ENCODE peak calls at places on chromosomes 13 and 19, in seven cellular contexts. One of them, this sample, is unnamed.

GRCh38 chr19:8569066-8569761 is 8.0 kb downstream of the MYO1F start:
- DNase-seq in activated CD8-positive, alpha-beta T cell treated with anti-CD3 and anti-CD28 coated beads for 36 hours: peak; percentile 88
- DNase-seq in Calu3: peak; percentile 29
- DNase-seq in AG10803: peak; percentile 97
- DNase-seq in astrocyte of the spinal cord: peak; percentile 96
- DNase-seq in endothelial cell: no peak
- DNase-seq in AG04450: peak; percentile 90
- DNase-seq in this sample: no peak

GRCh38 chr19:30314056-30314804 is 58.0 kb upstream of the ZNF536 start:
- DNase-seq in activated CD8-positive, alpha-beta T cell treated with anti-CD3 and anti-CD28 coated beads for 36 hours: no peak
- DNase-seq in Calu3: no peak
- DNase-seq in AG10803: no peak
- DNase-seq in astrocyte of the spinal cord: no peak
- DNase-seq in endothelial cell: no peak
- DNase-seq in AG04450: no peak
- DNase-seq in this sample: no peak

GRCh38 chr13:50529154-50529882 is 314.2 kb downstream of the DLEU7 start:
- DNase-seq in activated CD8-positive, alpha-beta T cell treated with anti-CD3 and anti-CD28 coated beads for 36 hours: peak; percentile 40
- DNase-seq in Calu3: peak; percentile 34
- DNase-seq in AG10803: peak; percentile 84
- DNase-seq in astrocyte of the spinal cord: peak; percentile 94
- DNase-seq in endothelial cell: no peak
- DNase-seq in AG04450: peak; percentile 72
- DNase-seq in this sample: no peak

GRCh38 chr19:48629599-48630288 is 7.4 kb downstream of the DBP start:
- DNase-seq in activated CD8-positive, alpha-beta T cell treated with anti-CD3 and anti-CD28 coated beads for 36 hours: peak; percentile 46
- DNase-seq in Calu3: no peak
- DNase-seq in AG10803: no peak
- DNase-seq in astrocyte of the spinal cord: no peak
- DNase-seq in endothelial cell: peak; percentile 68
- DNase-seq in AG04450: no peak
- DNase-seq in this sample: peak; percentile 75

GRCh38 chr13:113749507-113749906 is 9.5 kb upstream of the TMEM255B start:
- DNase-seq in activated CD8-positive, alpha-beta T cell treated with anti-CD3 and anti-CD28 coated beads for 36 hours: no peak
- DNase-seq in Calu3: no peak
- DNase-seq in AG10803: no peak
- DNase-seq in astrocyte of the spinal cord: no peak
- DNase-seq in endothelial cell: no peak
- DNase-seq in AG04450: no peak
- DNase-seq in this sample: no peak

GRCh38 chr19:49559928-49560327 is 20.4 kb downstream of the NOSIP start:
- DNase-seq in activated CD8-positive, alpha-beta T cell treated with anti-CD3 and anti-CD28 coated beads for 36 hours: peak; percentile 62
- DNase-seq in Calu3: no peak
- DNase-seq in AG10803: no peak
- DNase-seq in astrocyte of the spinal cord: no peak
- DNase-seq in endothelial cell: no peak
- DNase-seq in AG04450: no peak
- DNase-seq in this sample: no peak

GRCh38 chr13:79547821-79548220 is 66.9 kb downstream of the NDFIP2 start:
- DNase-seq in activated CD8-positive, alpha-beta T cell treated with anti-CD3 and anti-CD28 coated beads for 36 hours: no peak
- DNase-seq in Calu3: no peak
- DNase-seq in AG10803: no peak
- DNase-seq in astrocyte of the spinal cord: no peak
- DNase-seq in endothelial cell: no peak
- DNase-seq in AG04450: no peak
- DNase-seq in this sample: no peak

GRCh38 chr19:10510301-10510802 is 6.9 kb downstream of the S1PR5 start:
- DNase-seq in activated CD8-positive, alpha-beta T cell treated with anti-CD3 and anti-CD28 coated beads for 36 hours: peak; percentile 77
- DNase-seq in Calu3: peak; percentile 27
- DNase-seq in AG10803: no peak
- DNase-seq in astrocyte of the spinal cord: no peak
- DNase-seq in endothelial cell: peak; percentile 56
- DNase-seq in AG04450: no peak
- DNase-seq in this sample: peak; percentile 81

GRCh38 chr19:15280915-15281683 is 48.9 kb upstream of the EPHX3 start:
- DNase-seq in activated CD8-positive, alpha-beta T cell treated with anti-CD3 and anti-CD28 coated beads for 36 hours: no peak
- DNase-seq in Calu3: peak; percentile 32
- DNase-seq in AG10803: peak; percentile 90
- DNase-seq in astrocyte of the spinal cord: peak; percentile 86
- DNase-seq in endothelial cell: no peak
- DNase-seq in AG04450: peak; percentile 72
- DNase-seq in this sample: no peak
- TF ChIP-seq CTCF in activated CD8-positive, alpha-beta T cell treated with anti-CD3 and anti-CD28 coated beads for 36 hours: no peak
- TF ChIP-seq CTCF in Calu3: no peak
- TF ChIP-seq CTCF in AG10803: peak; percentile 16
- TF ChIP-seq CTCF in astrocyte of the spinal cord: peak; percentile 43
- TF ChIP-seq CTCF in endothelial cell: no peak
- TF ChIP-seq CTCF in AG04450: peak; percentile 37
- TF ChIP-seq CTCF in this sample: no peak

GRCh38 chr13:32415019-32415418 is 12.9 kb downstream of the N4BP2L1 start:
- DNase-seq in activated CD8-positive, alpha-beta T cell treated with anti-CD3 and anti-CD28 coated beads for 36 hours: peak; percentile 49
- DNase-seq in Calu3: peak; percentile 10
- DNase-seq in AG10803: no peak
- DNase-seq in astrocyte of the spinal cord: no peak
- DNase-seq in endothelial cell: peak; percentile 37
- DNase-seq in AG04450: no peak
- DNase-seq in this sample: no peak
- TF ChIP-seq CTCF in activated CD8-positive, alpha-beta T cell treated with anti-CD3 and anti-CD28 coated beads for 36 hours: peak; percentile 26
- TF ChIP-seq CTCF in Calu3: peak; percentile 33
- TF ChIP-seq CTCF in AG10803: peak; percentile 51
- TF ChIP-seq CTCF in astrocyte of the spinal cord: peak; percentile 68
- TF ChIP-seq CTCF in endothelial cell: peak; percentile 56
- TF ChIP-seq CTCF in AG04450: peak; percentile 61
- TF ChIP-seq CTCF in this sample: peak; percentile 50

DNA sequence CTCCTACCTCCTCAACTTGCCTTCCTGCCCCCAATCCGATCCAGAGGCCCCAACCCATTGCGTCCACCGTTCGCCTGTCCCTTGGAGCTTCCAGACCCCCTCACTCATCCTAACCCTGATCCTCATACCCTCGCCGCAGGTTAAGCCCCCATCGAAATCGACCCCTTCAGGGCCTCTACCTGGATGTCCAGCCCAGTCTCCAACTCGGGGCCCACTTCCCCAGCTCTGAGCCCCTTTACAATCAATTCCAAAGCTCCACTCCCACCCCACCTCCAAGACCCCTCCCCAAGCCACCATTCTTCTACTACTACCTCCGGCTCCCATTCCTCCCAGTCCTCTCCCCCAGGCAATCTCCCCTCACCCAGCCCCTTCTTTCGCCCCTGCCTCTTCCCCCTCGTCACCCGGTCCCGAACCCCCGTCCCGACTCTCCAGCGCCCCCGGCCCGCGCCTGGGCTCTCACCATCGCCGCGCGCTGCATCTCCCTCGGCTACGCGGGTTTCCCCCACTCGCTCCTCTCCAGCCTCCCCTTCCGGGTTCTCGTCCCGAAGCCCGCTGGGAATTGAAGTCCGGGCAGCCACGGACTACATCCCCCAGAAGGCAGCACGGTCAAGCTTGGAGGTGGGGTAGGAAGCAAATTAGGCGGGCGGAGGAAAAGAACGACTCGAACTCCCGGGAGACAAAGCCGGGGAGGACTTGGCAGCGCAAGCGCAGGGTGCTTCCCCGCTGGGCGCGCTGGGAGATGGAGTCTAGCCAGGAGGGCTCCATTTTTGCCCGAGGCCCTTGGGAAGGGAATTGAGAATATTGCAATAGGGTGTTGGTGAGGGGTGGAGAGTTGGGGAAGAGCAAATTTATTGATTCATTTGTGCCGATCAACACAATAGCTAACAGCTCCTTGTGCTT is at the start of gene FBXO46:
- DNase-seq in activated CD8-positive, alpha-beta T cell treated with anti-CD3 and anti-CD28 coated beads for 36 hours: peak; percentile 98
- DNase-seq in Calu3: peak; percentile 97
- DNase-seq in AG10803: peak; percentile 98
- DNase-seq in astrocyte of the spinal cord: peak; percentile 98
- DNase-seq in endothelial cell: peak; percentile 93
- DNase-seq in AG04450: peak; percentile 95
- DNase-seq in this sample: peak; percentile 93
- TF ChIP-seq CTCF in activated CD8-positive, alpha-beta T cell treated with anti-CD3 and anti-CD28 coated beads for 36 hours: no peak
- TF ChIP-seq CTCF in Calu3: no peak
- TF ChIP-seq CTCF in AG10803: peak; percentile 8
- TF ChIP-seq CTCF in astrocyte of the spinal cord: peak; percentile 39
- TF ChIP-seq CTCF in endothelial cell: no peak
- TF ChIP-seq CTCF in AG04450: peak; percentile 25
- TF ChIP-seq CTCF in this sample: no peak

GRCh38 chr19:3124630-3125029 is 11.2 kb upstream of the GNA15 start:
- DNase-seq in activated CD8-positive, alpha-beta T cell treated with anti-CD3 and anti-CD28 coated beads for 36 hours: no peak
- DNase-seq in Calu3: no peak
- DNase-seq in AG10803: no peak
- DNase-seq in astrocyte of the spinal cord: no peak
- DNase-seq in endothelial cell: no peak
- DNase-seq in AG04450: no peak
- DNase-seq in this sample: no peak
- TF ChIP-seq CTCF in activated CD8-positive, alpha-beta T cell treated with anti-CD3 and anti-CD28 coated beads for 36 hours: no peak
- TF ChIP-seq CTCF in Calu3: no peak
- TF ChIP-seq CTCF in AG10803: no peak
- TF ChIP-seq CTCF in astrocyte of the spinal cord: no peak
- TF ChIP-seq CTCF in endothelial cell: no peak
- TF ChIP-seq CTCF in AG04450: no peak
- TF ChIP-seq CTCF in this sample: no peak

DNA sequence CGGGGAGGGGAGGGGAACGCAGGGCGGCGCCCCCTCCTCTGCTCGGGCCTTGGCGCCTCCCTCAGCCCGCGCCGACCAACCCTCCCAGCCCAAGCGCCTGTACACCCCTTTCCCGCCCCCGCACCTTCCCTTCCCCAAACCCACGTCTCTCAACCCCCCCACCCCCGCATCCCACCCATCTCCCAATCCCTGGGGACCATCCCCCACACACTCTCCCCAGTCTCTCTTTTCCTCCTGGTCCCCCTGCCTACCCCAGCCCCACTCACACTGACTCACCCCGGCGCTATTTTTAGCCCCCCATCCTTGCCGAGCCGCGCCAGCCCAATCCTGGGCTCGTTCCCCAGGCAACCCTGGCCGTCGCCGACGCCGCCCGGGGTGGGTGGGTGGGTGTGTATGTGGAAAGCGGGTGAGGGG is 11.7 kb downstream of the CIC start:
- DNase-seq in activated CD8-positive, alpha-beta T cell treated with anti-CD3 and anti-CD28 coated beads for 36 hours: peak; percentile 54
- DNase-seq in Calu3: no peak
- DNase-seq in AG10803: peak; percentile 21
- DNase-seq in astrocyte of the spinal cord: peak; percentile 70
- DNase-seq in endothelial cell: no peak
- DNase-seq in AG04450: no peak
- DNase-seq in this sample: no peak
- TF ChIP-seq CTCF in activated CD8-positive, alpha-beta T cell treated with anti-CD3 and anti-CD28 coated beads for 36 hours: no peak
- TF ChIP-seq CTCF in Calu3: no peak
- TF ChIP-seq CTCF in AG10803: no peak
- TF ChIP-seq CTCF in astrocyte of the spinal cord: no peak
- TF ChIP-seq CTCF in endothelial cell: no peak
- TF ChIP-seq CTCF in AG04450: no peak
- TF ChIP-seq CTCF in this sample: no peak

GRCh38 chr19:20964798-20965197 is 41.7 kb downstream of the ZNF85 start:
- DNase-seq in activated CD8-positive, alpha-beta T cell treated with anti-CD3 and anti-CD28 coated beads for 36 hours: peak; percentile 29
- DNase-seq in Calu3: no peak
- DNase-seq in AG10803: no peak
- DNase-seq in astrocyte of the spinal cord: no peak
- DNase-seq in endothelial cell: no peak
- DNase-seq in AG04450: no peak
- DNase-seq in this sample: no peak
- TF ChIP-seq CTCF in activated CD8-positive, alpha-beta T cell treated with anti-CD3 and anti-CD28 coated beads for 36 hours: no peak
- TF ChIP-seq CTCF in Calu3: no peak
- TF ChIP-seq CTCF in AG10803: no peak
- TF ChIP-seq CTCF in astrocyte of the spinal cord: no peak
- TF ChIP-seq CTCF in endothelial cell: no peak
- TF ChIP-seq CTCF in AG04450: no peak
- TF ChIP-seq CTCF in this sample: no peak

GRCh38 chr19:860481-861098 is 1.1 kb downstream of the CFD start:
- DNase-seq in activated CD8-positive, alpha-beta T cell treated with anti-CD3 and anti-CD28 coated beads for 36 hours: peak; percentile 62
- DNase-seq in Calu3: peak; percentile 78
- DNase-seq in AG10803: peak; percentile 74
- DNase-seq in astrocyte of the spinal cord: peak; percentile 37
- DNase-seq in endothelial cell: peak; percentile 57
- DNase-seq in AG04450: peak; percentile 50
- DNase-seq in this sample: peak; percentile 73
- TF ChIP-seq CTCF in activated CD8-positive, alpha-beta T cell treated with anti-CD3 and anti-CD28 coated beads for 36 hours: no peak
- TF ChIP-seq CTCF in Calu3: no peak
- TF ChIP-seq CTCF in AG10803: peak; percentile 1
- TF ChIP-seq CTCF in astrocyte of the spinal cord: peak; percentile 19
- TF ChIP-seq CTCF in endothelial cell: no peak
- TF ChIP-seq CTCF in AG04450: no peak
- TF ChIP-seq CTCF in this sample: no peak

This sample was measured in nephron progenitor cell.